ENCODE peak calls at places on chromosome 5, in six cellular contexts. P, O, A, N, E and V are unnamed samples.

GRCh38 chr5:7615566-7616061 is 219.7 kb downstream of the ADCY2 start:
- DNase-seq in P (no peak), E (no peak), N (no peak), O (no peak), A (no peak), V (no peak)

GRCh38 chr5:168159425-168159824 is 132.0 kb upstream of the WWC1 start:
- DNase-seq in N (no peak), P (no peak), O (peak), A (no peak), E (no peak), V (no peak)

GRCh38 chr5:5544094-5544663 is 121.7 kb downstream of the ICE1 start:
- DNase-seq in A (no peak), P (no peak), N (no peak), O (no peak), E (no peak), V (no peak)

GRCh38 chr5:77255617-77256016 is 45.1 kb downstream of the PDE8B start:
- DNase-seq in E (no peak), A (no peak), O (no peak), P (no peak), N (no peak), V (no peak)

GRCh38 chr5:112200132-112200531 is 218.9 kb downstream of the EPB41L4A start:
- DNase-seq in N (no peak), O (no peak), A (no peak), P (no peak), E (no peak), V (no peak)

GRCh38 chr5:108729306-108729645 is 18.4 kb upstream of the FER start:
- DNase-seq in N (no peak), A (no peak), E (no peak), P (no peak), O (no peak), V (no peak)

GRCh38 chr5:141488591-141489478 is at the start of gene PCDHGC5:
- DNase-seq in N (no peak), E (peak), A (no peak), P (no peak), O (peak), V (no peak)

GRCh38 chr5:125199968-125200841 is 453.8 kb upstream of the ZNF608 start:
- DNase-seq in P (peak), N (no peak), E (no peak), O (peak), A (no peak), V (no peak)

GRCh38 chr5:170266570-170267379 is 30.8 kb downstream of the LCP2 start:
- DNase-seq in E (no peak), O (no peak), N (no peak), A (peak), P (no peak), V (no peak)

GRCh38 chr5:150579462-150580400 is 60.7 kb upstream of the SYNPO start:
- DNase-seq in N (no peak), P (no peak), O (no peak), E (no peak), A (no peak), V (no peak)

GRCh38 chr5:22531986-22532385 is 321.2 kb downstream of the CDH12 start:
- DNase-seq in A (no peak), N (no peak), E (no peak), O (no peak), P (no peak), V (no peak)

GRCh38 chr5:9976621-9977020 is 273.1 kb downstream of the ATPSCKMT start:
- DNase-seq in A (no peak), N (no peak), P (no peak), E (no peak), O (no peak), V (no peak)

GRCh38 chr5:53302524-53302923 is 177.9 kb upstream of the FST start:
- DNase-seq in E (peak), P (no peak), N (no peak), O (peak), A (no peak), V (no peak)

GRCh38 chr5:134477462-134478245 is 47.8 kb upstream of the JADE2 start:
- DNase-seq in O (peak), N (no peak), A (no peak), P (no peak), E (no peak), V (no peak)

GRCh38 chr5:57778528-57779175 is 296.0 kb upstream of the ACTBL2 start:
- DNase-seq in P (no peak), E (peak), A (no peak), N (no peak), O (peak), V (no peak)

GRCh38 chr5:72554897-72555296 is 47.7 kb upstream of the ZNF366 start:
- DNase-seq in N (no peak), O (no peak), P (no peak), E (no peak), A (no peak), V (no peak)

GRCh38 chr5:100004969-100005368 is 530.2 kb upstream of the FAM174A start:
- DNase-seq in N (no peak), E (no peak), O (peak), A (no peak), P (no peak), V (no peak)

GRCh38 chr5:39191216-39191615 is 28.1 kb downstream of the FYB1 start:
- DNase-seq in O (no peak), A (no peak), E (no peak), N (no peak), P (no peak), V (no peak)

GRCh38 chr5:10701567-10702039 is 59.4 kb downstream of the DAP start:
- DNase-seq in P (peak), E (peak), O (no peak), A (peak), N (no peak), V (no peak)

GRCh38 chr5:128254789-128255188 is 171.2 kb downstream of the SLC12A2 start:
- DNase-seq in P (no peak), E (peak), A (no peak), N (no peak), O (no peak), V (no peak)

GRCh38 chr5:57276353-57276752 is 102.5 kb downstream of the GPBP1 start:
- DNase-seq in E (no peak), N (no peak), P (no peak), A (peak), O (peak), V (no peak)

GRCh38 chr5:76291305-76292077 is 111.6 kb upstream of the IQGAP2 start:
- DNase-seq in P (peak), N (no peak), E (no peak), A (no peak), O (peak), V (no peak)

GRCh38 chr5:74555991-74556390 is 84.5 kb downstream of the ENC1 start:
- DNase-seq in E (no peak), O (no peak), N (no peak), P (no peak), A (no peak), V (no peak)

GRCh38 chr5:140312067-140312790 is 9.3 kb upstream of the PFDN1 start:
- DNase-seq in P (no peak), E (peak), N (no peak), O (peak), A (no peak), V (no peak)

GRCh38 chr5:173777149-173777548 is 111.0 kb upstream of the CPEB4 start:
- DNase-seq in N (no peak), O (no peak), P (no peak), A (no peak), E (no peak), V (no peak)

GRCh38 chr5:1876708-1877433 is 5.9 kb downstream of the IRX4 start:
- DNase-seq in P (no peak), E (no peak), N (no peak), O (no peak), A (peak), V (no peak)